ENCODE peak calls at places on chromosomes 16 and 17, in seven cellular contexts. One of them, this sample, is unnamed.

GRCh38 chr17:13490906-13491502 is 110.7 kb downstream of the HS3ST3A1 start:
- DNase-seq in stimulated activated CD4-positive, alpha-beta T cell treated with anti-CD3 and anti-CD28 coated beads, Interleukin-2, amount 100 ng/mL, for 48 hours: no peak
- DNase-seq in Peyer's patch: no peak
- DNase-seq in EL: peak
- DNase-seq in NCI-H2081: no peak
- DNase-seq in stimulated activated naive B cell treated with anti-CD40 and anti-IgM and Interleukin-4, amounts not matched to agents 10 μg/mL and 1 μg/mL and 100 μg/mL, for 72 hours: no peak
- DNase-seq in GM23248: peak
- DNase-seq in this sample: no peak

GRCh38 chr17:4317648-4318047 is 48.8 kb downstream of the UBE2G1 start:
- DNase-seq in Peyer's patch: no peak
- DNase-seq in GM23248: no peak
- DNase-seq in NCI-H2081: no peak
- DNase-seq in stimulated activated CD4-positive, alpha-beta T cell treated with anti-CD3 and anti-CD28 coated beads, Interleukin-2, amount 100 ng/mL, for 48 hours: no peak
- DNase-seq in EL: no peak
- DNase-seq in stimulated activated naive B cell treated with anti-CD40 and anti-IgM and Interleukin-4, amounts not matched to agents 10 μg/mL and 1 μg/mL and 100 μg/mL, for 72 hours: no peak
- DNase-seq in this sample: no peak

GRCh38 chr17:35135322-35135721 is 6.8 kb downstream of the NLE1 start:
- DNase-seq in stimulated activated naive B cell treated with anti-CD40 and anti-IgM and Interleukin-4, amounts not matched to agents 10 μg/mL and 1 μg/mL and 100 μg/mL, for 72 hours: no peak
- DNase-seq in stimulated activated CD4-positive, alpha-beta T cell treated with anti-CD3 and anti-CD28 coated beads, Interleukin-2, amount 100 ng/mL, for 48 hours: no peak
- DNase-seq in Peyer's patch: no peak
- DNase-seq in NCI-H2081: no peak
- DNase-seq in EL: no peak
- DNase-seq in GM23248: no peak
- DNase-seq in this sample: no peak

GRCh38 chr16:49093939-49094338 is 187.7 kb downstream of the CBLN1 start:
- DNase-seq in Peyer's patch: no peak
- DNase-seq in stimulated activated naive B cell treated with anti-CD40 and anti-IgM and Interleukin-4, amounts not matched to agents 10 μg/mL and 1 μg/mL and 100 μg/mL, for 72 hours: no peak
- DNase-seq in GM23248: no peak
- DNase-seq in EL: no peak
- DNase-seq in stimulated activated CD4-positive, alpha-beta T cell treated with anti-CD3 and anti-CD28 coated beads, Interleukin-2, amount 100 ng/mL, for 48 hours: no peak
- DNase-seq in NCI-H2081: no peak
- DNase-seq in this sample: no peak

GRCh38 chr16:76486740-76487139 is 209.5 kb downstream of the CNTNAP4 start:
- DNase-seq in stimulated activated naive B cell treated with anti-CD40 and anti-IgM and Interleukin-4, amounts not matched to agents 10 μg/mL and 1 μg/mL and 100 μg/mL, for 72 hours: no peak
- DNase-seq in EL: no peak
- DNase-seq in GM23248: no peak
- DNase-seq in NCI-H2081: no peak
- DNase-seq in stimulated activated CD4-positive, alpha-beta T cell treated with anti-CD3 and anti-CD28 coated beads, Interleukin-2, amount 100 ng/mL, for 48 hours: no peak
- DNase-seq in Peyer's patch: no peak
- DNase-seq in this sample: no peak

GRCh38 chr17:64373722-64374121 is 16.9 kb downstream of the PECAM1 start:
- DNase-seq in EL: no peak
- DNase-seq in NCI-H2081: no peak
- DNase-seq in GM23248: no peak
- DNase-seq in stimulated activated CD4-positive, alpha-beta T cell treated with anti-CD3 and anti-CD28 coated beads, Interleukin-2, amount 100 ng/mL, for 48 hours: no peak
- DNase-seq in stimulated activated naive B cell treated with anti-CD40 and anti-IgM and Interleukin-4, amounts not matched to agents 10 μg/mL and 1 μg/mL and 100 μg/mL, for 72 hours: no peak
- DNase-seq in Peyer's patch: no peak
- DNase-seq in this sample: no peak

GRCh38 chr17:62714016-62714777 is 86.7 kb downstream of the MRC2 start:
- DNase-seq in stimulated activated naive B cell treated with anti-CD40 and anti-IgM and Interleukin-4, amounts not matched to agents 10 μg/mL and 1 μg/mL and 100 μg/mL, for 72 hours: no peak
- DNase-seq in NCI-H2081: no peak
- DNase-seq in stimulated activated CD4-positive, alpha-beta T cell treated with anti-CD3 and anti-CD28 coated beads, Interleukin-2, amount 100 ng/mL, for 48 hours: no peak
- DNase-seq in GM23248: peak
- DNase-seq in Peyer's patch: no peak
- DNase-seq in EL: peak
- DNase-seq in this sample: no peak

GRCh38 chr17:34739386-34739785 is 160.0 kb downstream of the TMEM132E start:
- DNase-seq in GM23248: no peak
- DNase-seq in EL: no peak
- DNase-seq in NCI-H2081: no peak
- DNase-seq in Peyer's patch: no peak
- DNase-seq in stimulated activated naive B cell treated with anti-CD40 and anti-IgM and Interleukin-4, amounts not matched to agents 10 μg/mL and 1 μg/mL and 100 μg/mL, for 72 hours: no peak
- DNase-seq in stimulated activated CD4-positive, alpha-beta T cell treated with anti-CD3 and anti-CD28 coated beads, Interleukin-2, amount 100 ng/mL, for 48 hours: no peak
- DNase-seq in this sample: no peak

GRCh38 chr17:80247561-80247960 is 13.1 kb upstream of the RNF213 start:
- DNase-seq in Peyer's patch: no peak
- DNase-seq in stimulated activated CD4-positive, alpha-beta T cell treated with anti-CD3 and anti-CD28 coated beads, Interleukin-2, amount 100 ng/mL, for 48 hours: no peak
- DNase-seq in NCI-H2081: no peak
- DNase-seq in stimulated activated naive B cell treated with anti-CD40 and anti-IgM and Interleukin-4, amounts not matched to agents 10 μg/mL and 1 μg/mL and 100 μg/mL, for 72 hours: no peak
- DNase-seq in EL: no peak
- DNase-seq in GM23248: no peak
- DNase-seq in this sample: no peak

GRCh38 chr17:59837362-59838195 is 55.2 kb downstream of the TUBD1 start:
- DNase-seq in NCI-H2081: peak
- DNase-seq in stimulated activated CD4-positive, alpha-beta T cell treated with anti-CD3 and anti-CD28 coated beads, Interleukin-2, amount 100 ng/mL, for 48 hours: no peak
- DNase-seq in GM23248: peak
- DNase-seq in Peyer's patch: peak
- DNase-seq in stimulated activated naive B cell treated with anti-CD40 and anti-IgM and Interleukin-4, amounts not matched to agents 10 μg/mL and 1 μg/mL and 100 μg/mL, for 72 hours: peak
- DNase-seq in EL: peak
- DNase-seq in this sample: no peak

GRCh38 chr16:88008835-88009234 is 57.6 kb downstream of the BANP start:
- DNase-seq in stimulated activated CD4-positive, alpha-beta T cell treated with anti-CD3 and anti-CD28 coated beads, Interleukin-2, amount 100 ng/mL, for 48 hours: no peak
- DNase-seq in stimulated activated naive B cell treated with anti-CD40 and anti-IgM and Interleukin-4, amounts not matched to agents 10 μg/mL and 1 μg/mL and 100 μg/mL, for 72 hours: no peak
- DNase-seq in Peyer's patch: no peak
- DNase-seq in NCI-H2081: no peak
- DNase-seq in GM23248: no peak
- DNase-seq in EL: no peak
- DNase-seq in this sample: no peak

GRCh38 chr17:82881292-82881823 is 41.5 kb upstream of the ZNF750 start:
- DNase-seq in EL: no peak
- DNase-seq in stimulated activated naive B cell treated with anti-CD40 and anti-IgM and Interleukin-4, amounts not matched to agents 10 μg/mL and 1 μg/mL and 100 μg/mL, for 72 hours: no peak
- DNase-seq in stimulated activated CD4-positive, alpha-beta T cell treated with anti-CD3 and anti-CD28 coated beads, Interleukin-2, amount 100 ng/mL, for 48 hours: no peak
- DNase-seq in GM23248: no peak
- DNase-seq in Peyer's patch: no peak
- DNase-seq in NCI-H2081: no peak
- DNase-seq in this sample: no peak

GRCh38 chr16:17070882-17071592 is 399.7 kb downstream of the XYLT1 start:
- DNase-seq in NCI-H2081: peak
- DNase-seq in EL: no peak
- DNase-seq in Peyer's patch: peak
- DNase-seq in stimulated activated naive B cell treated with anti-CD40 and anti-IgM and Interleukin-4, amounts not matched to agents 10 μg/mL and 1 μg/mL and 100 μg/mL, for 72 hours: peak
- DNase-seq in stimulated activated CD4-positive, alpha-beta T cell treated with anti-CD3 and anti-CD28 coated beads, Interleukin-2, amount 100 ng/mL, for 48 hours: peak
- DNase-seq in GM23248: peak
- DNase-seq in this sample: peak

GRCh38 chr17:73633736-73634135 is 10.5 kb downstream of the SDK2 start:
- DNase-seq in Peyer's patch: no peak
- DNase-seq in stimulated activated naive B cell treated with anti-CD40 and anti-IgM and Interleukin-4, amounts not matched to agents 10 μg/mL and 1 μg/mL and 100 μg/mL, for 72 hours: no peak
- DNase-seq in GM23248: no peak
- DNase-seq in NCI-H2081: no peak
- DNase-seq in EL: no peak
- DNase-seq in stimulated activated CD4-positive, alpha-beta T cell treated with anti-CD3 and anti-CD28 coated beads, Interleukin-2, amount 100 ng/mL, for 48 hours: no peak
- DNase-seq in this sample: no peak

GRCh38 chr16:19851476-19851875 is 33.2 kb downstream of the GPRC5B start:
- DNase-seq in NCI-H2081: no peak
- DNase-seq in stimulated activated CD4-positive, alpha-beta T cell treated with anti-CD3 and anti-CD28 coated beads, Interleukin-2, amount 100 ng/mL, for 48 hours: no peak
- DNase-seq in Peyer's patch: no peak
- DNase-seq in GM23248: no peak
- DNase-seq in EL: no peak
- DNase-seq in stimulated activated naive B cell treated with anti-CD40 and anti-IgM and Interleukin-4, amounts not matched to agents 10 μg/mL and 1 μg/mL and 100 μg/mL, for 72 hours: no peak
- DNase-seq in this sample: no peak

This sample was measured in nucleus accumbens.